ENCODE peak calls at places on chromosomes 1 and 21, in eight cellular contexts. M is SJSA1, K is T-helper 2 cell, A is memory B cell, L is COLO829, R is omental fat pad, G is mucosa of gallbladder, C is prostate gland. W is an unnamed sample.
A peak's percentile ranks its signal among the peaks of the same experiment; 100 is the strongest.

GRCh38 chr1:62436039-62436465 is 797 bp upstream of the USP1 start:
- DNase-seq in K (peak; percentile 95), M (no peak), C (peak; percentile 98), L (no peak), R (peak; percentile 76), A (peak; percentile 94), G (peak; percentile 98), W (peak; percentile 95)

GRCh38 chr1:197976368-197976767 is 59.2 kb downstream of the LHX9 start:
- DNase-seq in G (no peak), A (no peak), M (no peak), L (no peak), R (no peak), C (no peak), K (no peak), W (no peak)

GRCh38 chr1:41661428-41662060 is 177.1 kb upstream of the EDN2 start:
- DNase-seq in A (peak; percentile 20), C (peak; percentile 15), K (no peak), L (no peak), R (no peak), G (no peak), M (no peak), W (peak; percentile 34)

GRCh38 chr1:24872446-24872845 is 57.6 kb downstream of the RUNX3 start:
- DNase-seq in G (no peak), K (no peak), A (no peak), C (no peak), R (no peak), L (no peak), M (no peak), W (no peak)

GRCh38 chr1:9211291-9211811 is 23.2 kb upstream of the H6PD start:
- DNase-seq in A (no peak), L (no peak), G (no peak), R (no peak), C (no peak), K (no peak), M (no peak), W (no peak)

GRCh38 chr1:54965624-54966340 is 14.6 kb upstream of the TMEM61 start:
- DNase-seq in G (peak; percentile 38), C (no peak), M (peak; percentile 64), R (no peak), L (no peak), A (peak; percentile 6), K (no peak), W (no peak)

GRCh38 chr1:204410764-204411450 is 710 bp downstream of the PPP1R15B start:
- DNase-seq in C (peak; percentile 43), G (peak; percentile 35), R (no peak), A (no peak), K (peak; percentile 11), L (no peak), M (no peak), W (peak; percentile 46)

GRCh38 chr1:63674865-63675815 is 81.9 kb downstream of the PGM1 start:
- DNase-seq in C (no peak), M (no peak), R (no peak), A (no peak), K (no peak), L (no peak), G (no peak), W (no peak)

GRCh38 chr1:30816211-30817082 is 58.9 kb upstream of the LAPTM5 start:
- DNase-seq in A (no peak), R (no peak), K (no peak), L (peak; percentile 95), G (peak; percentile 44), M (peak; percentile 86), C (peak; percentile 17), W (peak; percentile 93)

GRCh38 chr1:154862927-154863701 is 7.0 kb downstream of the KCNN3 start:
- DNase-seq in A (no peak), L (no peak), C (no peak), R (no peak), M (no peak), G (no peak), K (no peak), W (no peak)

GRCh38 chr1:167899253-167899681 is 14.7 kb downstream of the ADCY10 start:
- DNase-seq in L (no peak), G (no peak), M (no peak), C (peak; percentile 81), R (no peak), K (no peak), A (no peak), W (no peak)

GRCh38 chr1:25688390-25689119 is 72.0 kb downstream of the MAN1C1 start:
- DNase-seq in R (no peak), L (no peak), K (no peak), G (no peak), C (peak; percentile 36), M (no peak), A (no peak), W (no peak)

GRCh38 chr21:38664821-38665220 is 140.9 kb upstream of the ETS2 start:
- DNase-seq in G (no peak), A (no peak), C (no peak), L (no peak), M (no peak), K (no peak), R (no peak), W (no peak)

GRCh38 chr21:44006656-44007055 is 5.5 kb upstream of the TRAPPC10 start:
- DNase-seq in G (peak; percentile 35), R (no peak), C (no peak), L (no peak), K (no peak), A (no peak), M (no peak), W (no peak)

GRCh38 chr1:228013322-228014234 is 6.8 kb downstream of the WNT3A start:
- DNase-seq in A (no peak), C (peak; percentile 85), G (no peak), M (no peak), L (no peak), K (no peak), R (no peak), W (no peak)

GRCh38 chr1:114982251-114982650 is 47.4 kb upstream of the TSHB start:
- DNase-seq in G (no peak), L (no peak), R (no peak), C (no peak), M (no peak), A (no peak), K (no peak), W (no peak)

GRCh38 chr1:213989740-213990472 is 2.1 kb downstream of the PROX1 start:
- DNase-seq in C (no peak), L (no peak), G (no peak), K (no peak), R (no peak), A (no peak), M (no peak), W (no peak)

GRCh38 chr21:36261459-36261858 is 58.5 kb upstream of the MORC3 start:
- DNase-seq in C (no peak), M (no peak), A (no peak), G (no peak), L (no peak), K (no peak), R (no peak), W (no peak)

GRCh38 chr1:3440282-3440681 is 14.2 kb upstream of the ARHGEF16 start:
- DNase-seq in C (no peak), L (no peak), A (no peak), R (no peak), G (no peak), K (no peak), M (no peak), W (no peak)

GRCh38 chr1:44964396-44964795 is 22.0 kb downstream of the EIF2B3 start:
- DNase-seq in L (no peak), C (no peak), A (no peak), K (no peak), M (no peak), R (no peak), G (no peak), W (no peak)

GRCh38 chr21:33739701-33740100 is 97.4 kb downstream of the ITSN1 start:
- DNase-seq in R (no peak), L (no peak), K (no peak), A (no peak), G (no peak), C (no peak), M (no peak), W (no peak)

W was measured in iPS-NIHi11.